ENCODE peak calls at places on chromosomes 12 and 14, in eight cellular contexts. One of them, this sample, is unnamed.

GRCh38 chr12:13183621-13184020 is 12.9 kb upstream of the EMP1 start:
- DNase-seq in cardiac muscle cell: no peak
- DNase-seq in AG09309: no peak
- DNase-seq in PC-3: peak; percentile 76
- DNase-seq in BE2C: no peak
- DNase-seq in esophagus squamous epithelium: no peak
- DNase-seq in lung: no peak
- DNase-seq in natural killer cell: no peak
- DNase-seq in this sample: no peak

GRCh38 chr14:64826845-64827244 is 52.9 kb downstream of the SPTB start:
- DNase-seq in natural killer cell: no peak
- DNase-seq in AG09309: no peak
- DNase-seq in esophagus squamous epithelium: no peak
- DNase-seq in lung: no peak
- DNase-seq in BE2C: no peak
- DNase-seq in cardiac muscle cell: peak; percentile 40
- DNase-seq in PC-3: no peak
- DNase-seq in this sample: no peak

GRCh38 chr12:108516511-108517275 is 1.6 kb downstream of the FICD start:
- DNase-seq in AG09309: no peak
- DNase-seq in esophagus squamous epithelium: no peak
- DNase-seq in natural killer cell: no peak
- DNase-seq in lung: no peak
- DNase-seq in cardiac muscle cell: peak; percentile 14
- DNase-seq in PC-3: peak; percentile 25
- DNase-seq in BE2C: no peak
- DNase-seq in this sample: no peak

GRCh38 chr12:27571463-27571862 is 47.5 kb downstream of the PPFIBP1 start:
- DNase-seq in lung: no peak
- DNase-seq in BE2C: no peak
- DNase-seq in cardiac muscle cell: peak; percentile 61
- DNase-seq in AG09309: peak; percentile 69
- DNase-seq in natural killer cell: no peak
- DNase-seq in PC-3: peak; percentile 54
- DNase-seq in esophagus squamous epithelium: no peak
- DNase-seq in this sample: no peak

GRCh38 chr14:102057480-102058114 is 29.2 kb downstream of the HSP90AA1 start:
- DNase-seq in PC-3: no peak
- DNase-seq in BE2C: no peak
- DNase-seq in AG09309: no peak
- DNase-seq in lung: no peak
- DNase-seq in natural killer cell: no peak
- DNase-seq in esophagus squamous epithelium: no peak
- DNase-seq in cardiac muscle cell: no peak
- DNase-seq in this sample: no peak

GRCh38 chr12:2335109-2335508 is 282.3 kb downstream of the CACNA1C start:
- DNase-seq in natural killer cell: no peak
- DNase-seq in lung: no peak
- DNase-seq in BE2C: no peak
- DNase-seq in esophagus squamous epithelium: no peak
- DNase-seq in AG09309: no peak
- DNase-seq in cardiac muscle cell: no peak
- DNase-seq in PC-3: no peak
- DNase-seq in this sample: no peak

GRCh38 chr12:13170892-13171490 is 25.5 kb upstream of the EMP1 start:
- DNase-seq in AG09309: no peak
- DNase-seq in esophagus squamous epithelium: no peak
- DNase-seq in lung: peak; percentile 10
- DNase-seq in BE2C: no peak
- DNase-seq in PC-3: no peak
- DNase-seq in natural killer cell: no peak
- DNase-seq in cardiac muscle cell: no peak
- DNase-seq in this sample: no peak

GRCh38 chr14:22854963-22855724 is 16.4 kb upstream of the LRP10 start:
- DNase-seq in natural killer cell: no peak
- DNase-seq in BE2C: no peak
- DNase-seq in esophagus squamous epithelium: no peak
- DNase-seq in AG09309: no peak
- DNase-seq in cardiac muscle cell: no peak
- DNase-seq in PC-3: peak; percentile 52
- DNase-seq in lung: no peak
- DNase-seq in this sample: no peak

GRCh38 chr12:113407931-113408585 is 4.4 kb upstream of the SDS start:
- DNase-seq in AG09309: peak; percentile 21
- DNase-seq in lung: no peak
- DNase-seq in cardiac muscle cell: peak; percentile 74
- DNase-seq in natural killer cell: no peak
- DNase-seq in esophagus squamous epithelium: no peak
- DNase-seq in BE2C: no peak
- DNase-seq in PC-3: peak; percentile 55
- DNase-seq in this sample: no peak

GRCh38 chr12:107607464-107608392 is 77.9 kb upstream of the PWP1 start:
- DNase-seq in lung: peak; percentile 78
- DNase-seq in PC-3: peak; percentile 88
- DNase-seq in BE2C: peak; percentile 89
- DNase-seq in natural killer cell: peak; percentile 77
- DNase-seq in esophagus squamous epithelium: no peak
- DNase-seq in AG09309: peak; percentile 20
- DNase-seq in cardiac muscle cell: peak; percentile 80
- DNase-seq in this sample: peak; percentile 71

GRCh38 chr14:54420478-54421116 is 20.6 kb downstream of the CNIH1 start:
- DNase-seq in BE2C: peak; percentile 53
- DNase-seq in esophagus squamous epithelium: no peak
- DNase-seq in lung: no peak
- DNase-seq in AG09309: no peak
- DNase-seq in cardiac muscle cell: peak; percentile 71
- DNase-seq in PC-3: peak; percentile 89
- DNase-seq in natural killer cell: no peak
- DNase-seq in this sample: no peak

GRCh38 chr14:33897878-33898535 is 52.9 kb downstream of the EGLN3 start:
- DNase-seq in natural killer cell: no peak
- DNase-seq in BE2C: no peak
- DNase-seq in esophagus squamous epithelium: no peak
- DNase-seq in PC-3: no peak
- DNase-seq in AG09309: no peak
- DNase-seq in lung: no peak
- DNase-seq in cardiac muscle cell: no peak
- DNase-seq in this sample: no peak

GRCh38 chr14:29911815-29912214 is 15.8 kb downstream of the PRKD1 start:
- DNase-seq in BE2C: no peak
- DNase-seq in cardiac muscle cell: no peak
- DNase-seq in esophagus squamous epithelium: no peak
- DNase-seq in natural killer cell: no peak
- DNase-seq in AG09309: no peak
- DNase-seq in lung: no peak
- DNase-seq in PC-3: no peak
- DNase-seq in this sample: no peak

GRCh38 chr14:98593361-98593761 is 678.6 kb downstream of the BCL11B start:
- DNase-seq in PC-3: no peak
- DNase-seq in lung: peak; percentile 20
- DNase-seq in AG09309: no peak
- DNase-seq in BE2C: no peak
- DNase-seq in cardiac muscle cell: no peak
- DNase-seq in natural killer cell: no peak
- DNase-seq in esophagus squamous epithelium: no peak
- DNase-seq in this sample: no peak

GRCh38 chr12:84803661-84804060 is 108.9 kb downstream of the SLC6A15 start:
- DNase-seq in BE2C: no peak
- DNase-seq in PC-3: no peak
- DNase-seq in esophagus squamous epithelium: no peak
- DNase-seq in cardiac muscle cell: no peak
- DNase-seq in natural killer cell: no peak
- DNase-seq in lung: no peak
- DNase-seq in AG09309: no peak
- DNase-seq in this sample: no peak

GRCh38 chr12:124744659-124745467 is 118.8 kb downstream of the SCARB1 start:
- DNase-seq in lung: no peak
- DNase-seq in cardiac muscle cell: no peak
- DNase-seq in AG09309: no peak
- DNase-seq in PC-3: peak; percentile 50
- DNase-seq in esophagus squamous epithelium: no peak
- DNase-seq in natural killer cell: no peak
- DNase-seq in BE2C: peak; percentile 62
- DNase-seq in this sample: no peak

GRCh38 chr12:94754653-94755052 is 104.3 kb upstream of the TMCC3 start:
- DNase-seq in esophagus squamous epithelium: no peak
- DNase-seq in PC-3: peak; percentile 24
- DNase-seq in AG09309: no peak
- DNase-seq in lung: no peak
- DNase-seq in natural killer cell: no peak
- DNase-seq in cardiac muscle cell: no peak
- DNase-seq in BE2C: no peak
- DNase-seq in this sample: no peak

GRCh38 chr12:39755475-39755874 is 135.9 kb upstream of the ABCD2 start:
- DNase-seq in BE2C: no peak
- DNase-seq in PC-3: no peak
- DNase-seq in natural killer cell: no peak
- DNase-seq in esophagus squamous epithelium: no peak
- DNase-seq in lung: no peak
- DNase-seq in AG09309: no peak
- DNase-seq in cardiac muscle cell: no peak
- DNase-seq in this sample: no peak

GRCh38 chr12:39752482-39753147 is 133.0 kb upstream of the ABCD2 start:
- DNase-seq in esophagus squamous epithelium: no peak
- DNase-seq in PC-3: no peak
- DNase-seq in natural killer cell: no peak
- DNase-seq in AG09309: no peak
- DNase-seq in lung: no peak
- DNase-seq in cardiac muscle cell: no peak
- DNase-seq in BE2C: no peak
- DNase-seq in this sample: no peak
- TF ChIP-seq CTCF in esophagus squamous epithelium: no peak
- TF ChIP-seq CTCF in PC-3: no peak
- TF ChIP-seq CTCF in natural killer cell: no peak
- TF ChIP-seq CTCF in AG09309: no peak
- TF ChIP-seq CTCF in lung: no peak
- TF ChIP-seq CTCF in cardiac muscle cell: no peak
- TF ChIP-seq CTCF in BE2C: no peak
- TF ChIP-seq CTCF in this sample: no peak

DNA sequence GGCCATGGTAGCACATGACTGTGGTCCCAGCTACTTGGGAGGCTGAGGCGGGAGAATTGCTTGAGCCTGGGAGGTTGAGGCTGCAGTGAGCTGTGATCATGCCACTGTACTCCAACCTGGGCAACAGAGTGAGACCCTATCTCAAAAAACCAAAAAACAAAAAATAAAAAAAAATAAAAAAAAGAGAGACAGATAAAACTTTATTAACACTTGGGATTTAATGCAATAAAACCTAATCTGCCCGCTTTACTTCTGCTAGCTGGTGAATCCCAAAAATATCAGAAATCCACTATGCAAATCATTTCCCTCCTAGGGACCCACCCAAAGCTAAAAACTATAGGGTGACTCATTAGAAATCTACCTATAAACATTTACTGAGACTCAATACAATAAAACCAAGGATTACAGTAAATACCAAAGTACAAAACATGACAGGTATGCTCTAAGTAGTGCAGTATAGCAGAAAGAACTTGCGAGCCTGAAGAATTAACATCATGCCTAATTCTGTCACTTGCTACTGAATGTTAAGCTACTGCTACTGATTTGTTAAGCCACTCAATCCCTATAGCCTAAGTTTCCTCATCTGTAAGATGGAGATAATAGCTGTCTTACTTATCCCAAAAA is 50.1 kb upstream of the STAC3 start:
- DNase-seq in PC-3: no peak
- DNase-seq in natural killer cell: no peak
- DNase-seq in esophagus squamous epithelium: no peak
- DNase-seq in BE2C: no peak
- DNase-seq in lung: no peak
- DNase-seq in cardiac muscle cell: no peak
- DNase-seq in AG09309: no peak
- DNase-seq in this sample: no peak
- TF ChIP-seq CTCF in PC-3: no peak
- TF ChIP-seq CTCF in natural killer cell: no peak
- TF ChIP-seq CTCF in esophagus squamous epithelium: no peak
- TF ChIP-seq CTCF in BE2C: no peak
- TF ChIP-seq CTCF in lung: no peak
- TF ChIP-seq CTCF in cardiac muscle cell: no peak
- TF ChIP-seq CTCF in AG09309: no peak
- TF ChIP-seq CTCF in this sample: no peak

GRCh38 chr12:65779946-65780345 is 44.3 kb upstream of the HMGA2 start:
- DNase-seq in AG09309: no peak
- DNase-seq in esophagus squamous epithelium: no peak
- DNase-seq in cardiac muscle cell: no peak
- DNase-seq in BE2C: no peak
- DNase-seq in lung: no peak
- DNase-seq in natural killer cell: no peak
- DNase-seq in PC-3: no peak
- DNase-seq in this sample: no peak

GRCh38 chr12:65775720-65776119 is 48.6 kb upstream of the HMGA2 start:
- DNase-seq in AG09309: no peak
- DNase-seq in natural killer cell: no peak
- DNase-seq in PC-3: no peak
- DNase-seq in lung: no peak
- DNase-seq in BE2C: no peak
- DNase-seq in cardiac muscle cell: no peak
- DNase-seq in esophagus squamous epithelium: no peak
- DNase-seq in this sample: no peak

GRCh38 chr12:65779091-65779642 is 45.1 kb upstream of the HMGA2 start:
- DNase-seq in lung: no peak
- DNase-seq in esophagus squamous epithelium: no peak
- DNase-seq in cardiac muscle cell: peak; percentile 71
- DNase-seq in AG09309: peak; percentile 10
- DNase-seq in BE2C: no peak
- DNase-seq in PC-3: peak; percentile 84
- DNase-seq in natural killer cell: no peak
- DNase-seq in this sample: no peak

GRCh38 chr12:65776994-65777393 is 47.3 kb upstream of the HMGA2 start:
- DNase-seq in PC-3: no peak
- DNase-seq in natural killer cell: no peak
- DNase-seq in cardiac muscle cell: no peak
- DNase-seq in AG09309: no peak
- DNase-seq in BE2C: no peak
- DNase-seq in esophagus squamous epithelium: no peak
- DNase-seq in lung: no peak
- DNase-seq in this sample: no peak

GRCh38 chr12:65778268-65779090 is 45.8 kb upstream of the HMGA2 start:
- DNase-seq in natural killer cell: no peak
- DNase-seq in AG09309: peak; percentile 48
- DNase-seq in BE2C: no peak
- DNase-seq in PC-3: peak; percentile 70
- DNase-seq in cardiac muscle cell: peak; percentile 41
- DNase-seq in lung: no peak
- DNase-seq in esophagus squamous epithelium: no peak
- DNase-seq in this sample: no peak
- TF ChIP-seq CTCF in natural killer cell: no peak
- TF ChIP-seq CTCF in AG09309: no peak
- TF ChIP-seq CTCF in BE2C: no peak
- TF ChIP-seq CTCF in PC-3: no peak
- TF ChIP-seq CTCF in cardiac muscle cell: no peak
- TF ChIP-seq CTCF in lung: no peak
- TF ChIP-seq CTCF in esophagus squamous epithelium: no peak
- TF ChIP-seq CTCF in this sample: no peak

DNA sequence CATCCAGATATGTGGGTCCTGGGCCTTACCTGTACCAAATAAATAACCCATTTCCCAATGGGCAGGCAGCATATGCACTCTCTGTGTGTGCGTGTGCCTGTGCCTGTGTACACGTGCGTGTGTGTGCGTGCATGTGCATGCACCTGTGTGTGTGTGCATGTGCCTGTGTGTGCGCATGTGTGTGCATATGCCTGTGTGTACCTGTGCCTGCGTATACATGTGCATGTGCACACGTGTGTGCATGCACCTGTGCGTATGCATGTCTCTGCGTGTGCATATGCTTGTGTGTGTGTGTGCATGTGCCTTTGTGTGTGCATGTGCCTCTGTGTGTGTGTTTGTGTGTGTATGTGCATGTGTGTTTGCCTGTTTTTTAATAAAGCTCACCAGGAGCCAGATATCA is 197.1 kb downstream of the PHETA1 start:
- DNase-seq in cardiac muscle cell: no peak
- DNase-seq in PC-3: no peak
- DNase-seq in esophagus squamous epithelium: no peak
- DNase-seq in BE2C: no peak
- DNase-seq in AG09309: no peak
- DNase-seq in lung: no peak
- DNase-seq in natural killer cell: no peak
- DNase-seq in this sample: no peak
- TF ChIP-seq CTCF in cardiac muscle cell: no peak
- TF ChIP-seq CTCF in PC-3: no peak
- TF ChIP-seq CTCF in esophagus squamous epithelium: no peak
- TF ChIP-seq CTCF in BE2C: no peak
- TF ChIP-seq CTCF in AG09309: no peak
- TF ChIP-seq CTCF in lung: no peak
- TF ChIP-seq CTCF in natural killer cell: no peak
- TF ChIP-seq CTCF in this sample: no peak